ENCODE peak calls at places on chromosomes 5 and 9, in ten cellular contexts. H, R, U, F, C, N, K, I, Y and J are unnamed samples.
A peak's percentile ranks its signal among the peaks of the same experiment; 100 is the strongest.

GRCh38 chr5:111385970-111386831 is 126.1 kb downstream of the STARD4 start:
- DNase-seq in H (no peak), R (no peak), U (no peak), F (no peak), C (no peak), N (no peak), K (no peak), I (no peak), Y (no peak), J (no peak)

GRCh38 chr9:94533155-94533554 is 21.7 kb upstream of the PCAT7 start:
- DNase-seq in H (no peak), R (no peak), U (no peak), F (no peak), C (no peak), N (no peak), K (no peak), I (no peak), Y (no peak), J (no peak)

GRCh38 chr5:56649569-56649968 is 165.8 kb upstream of the MAP3K1 start:
- DNase-seq in H (no peak), R (peak; percentile 66), U (no peak), F (no peak), C (no peak), N (no peak), K (no peak), I (no peak), Y (no peak), J (no peak)

GRCh38 chr5:36298546-36298945 is 3.2 kb downstream of the RANBP3L start:
- DNase-seq in H (no peak), R (no peak), U (no peak), F (no peak), C (peak; percentile 64), N (no peak), K (no peak), I (no peak), Y (no peak), J (no peak)

GRCh38 chr5:138354926-138355378 is 2.5 kb downstream of the KDM3B start:
- DNase-seq in H (peak; percentile 59), R (peak; percentile 26), U (no peak), F (peak; percentile 73), C (peak; percentile 88), N (no peak), K (peak; percentile 74), I (peak; percentile 80), Y (peak; percentile 80), J (peak; percentile 53)

GRCh38 chr9:123470991-123471770 is 115.2 kb downstream of the CRB2 start:
- DNase-seq in H (no peak), R (no peak), U (no peak), F (no peak), C (no peak), N (no peak), K (no peak), I (no peak), Y (no peak), J (no peak)

GRCh38 chr5:54194326-54194725 is 116.0 kb downstream of the ARL15 start:
- DNase-seq in H (no peak), R (no peak), U (no peak), F (no peak), C (no peak), N (no peak), K (no peak), I (no peak), Y (no peak), J (no peak)

GRCh38 chr5:60598424-60598823 is 101.5 kb downstream of the DEPDC1B start:
- DNase-seq in H (no peak), R (no peak), U (no peak), F (no peak), C (no peak), N (no peak), K (peak; percentile 21), I (no peak), Y (no peak), J (no peak)

GRCh38 chr5:150503386-150503785 is 4.5 kb upstream of the NDST1 start:
- DNase-seq in H (no peak), R (no peak), U (no peak), F (no peak), C (no peak), N (no peak), K (no peak), I (no peak), Y (no peak), J (no peak)

GRCh38 chr9:116646661-116647514 is 40.2 kb upstream of the TRIM32 start:
- DNase-seq in H (peak; percentile 23), R (no peak), U (peak; percentile 44), F (peak; percentile 65), C (peak; percentile 58), N (no peak), K (peak; percentile 16), I (peak; percentile 42), Y (peak; percentile 17), J (no peak)

GRCh38 chr9:128323192-128323730 is 622 bp downstream of the COQ4 start:
- DNase-seq in H (no peak), R (no peak), U (no peak), F (no peak), C (peak; percentile 44), N (no peak), K (no peak), I (peak; percentile 31), Y (no peak), J (no peak)

GRCh38 chr5:32453916-32454315 is 9.4 kb upstream of the ZFR start:
- DNase-seq in H (no peak), R (no peak), U (no peak), F (no peak), C (no peak), N (no peak), K (no peak), I (no peak), Y (no peak), J (no peak)

GRCh38 chr5:10684303-10685086 is 76.5 kb downstream of the DAP start:
- DNase-seq in H (no peak), R (no peak), U (no peak), F (no peak), C (no peak), N (no peak), K (no peak), I (no peak), Y (peak; percentile 53), J (no peak)

GRCh38 chr5:10680876-10681481 is 80.1 kb downstream of the DAP start:
- DNase-seq in H (no peak), R (no peak), U (no peak), F (no peak), C (no peak), N (no peak), K (no peak), I (no peak), Y (no peak), J (no peak)

GRCh38 chr5:10682801-10683525 is 78.1 kb downstream of the DAP start:
- DNase-seq in H (no peak), R (no peak), U (no peak), F (no peak), C (no peak), N (no peak), K (no peak), I (no peak), Y (no peak), J (no peak)

GRCh38 chr5:10681605-10682428 is 79.2 kb downstream of the DAP start:
- DNase-seq in H (no peak), R (no peak), U (no peak), F (no peak), C (no peak), N (no peak), K (no peak), I (no peak), Y (no peak), J (no peak)

DNA sequence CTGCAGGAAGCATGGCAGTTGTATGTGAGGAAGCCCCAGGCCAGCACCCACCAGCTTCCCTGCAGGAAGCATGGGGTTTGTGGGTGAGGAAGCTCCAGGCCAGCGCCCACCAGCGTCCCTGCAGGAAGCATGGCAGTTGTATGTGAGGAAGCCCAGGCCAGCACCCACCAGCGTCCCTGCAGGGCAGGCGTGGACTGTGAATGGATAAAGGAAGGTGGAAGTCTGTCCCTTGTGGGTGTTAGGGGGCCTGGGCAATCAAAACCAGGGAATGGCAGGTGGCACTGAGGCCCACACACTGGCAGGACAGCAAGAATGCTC is 78.6 kb downstream of the DAP start:
- DNase-seq in H (no peak), R (no peak), U (no peak), F (no peak), C (no peak), N (no peak), K (no peak), I (no peak), Y (no peak), J (no peak)
- H3K36me3 ChIP-seq in H (peaks cover 18% of the 10 kb centered on the region), R (peaks cover 42% of the 10 kb centered on the region), U (peaks cover 52% of the 10 kb centered on the region), F (no peaks in the 10 kb centered on the region), C (peaks cover 16% of the 10 kb centered on the region), N (no peaks in the 10 kb centered on the region), K (no peaks in the 10 kb centered on the region), I (peaks cover 36% of the 10 kb centered on the region), Y (peaks cover 3% of the 10 kb centered on the region), J (no peaks in the 10 kb centered on the region)

GRCh38 chr5:161078793-161079192 is 226.8 kb upstream of the ATP10B start:
- DNase-seq in H (no peak), R (no peak), U (no peak), F (no peak), C (no peak), N (no peak), K (no peak), I (no peak), Y (no peak), J (no peak)
- H3K36me3 ChIP-seq in H (no peaks in the 10 kb centered on the region), R (no peaks in the 10 kb centered on the region), U (no peaks in the 10 kb centered on the region), F (no peaks in the 10 kb centered on the region), C (no peaks in the 10 kb centered on the region), N (no peaks in the 10 kb centered on the region), K (no peaks in the 10 kb centered on the region), I (no peaks in the 10 kb centered on the region), Y (no peaks in the 10 kb centered on the region), J (no peaks in the 10 kb centered on the region)

GRCh38 chr9:120500733-120501132 is 79.2 kb downstream of the CDK5RAP2 start:
- DNase-seq in H (no peak), R (no peak), U (no peak), F (no peak), C (no peak), N (no peak), K (no peak), I (no peak), Y (no peak), J (no peak)
- H3K36me3 ChIP-seq in H (peaks cover 7% of the 10 kb centered on the region), R (peaks cover 22% of the 10 kb centered on the region), U (peaks cover 26% of the 10 kb centered on the region), F (no peaks in the 10 kb centered on the region), C (no peaks in the 10 kb centered on the region), N (peaks cover under 1% of the 10 kb centered on the region), K (peaks cover 5% of the 10 kb centered on the region), I (no peaks in the 10 kb centered on the region), Y (no peaks in the 10 kb centered on the region), J (no peaks in the 10 kb centered on the region)

GRCh38 chr9:96464426-96464825 is 14.5 kb downstream of the HABP4 start:
- DNase-seq in H (no peak), R (no peak), U (no peak), F (no peak), C (no peak), N (no peak), K (no peak), I (no peak), Y (no peak), J (no peak)

GRCh38 chr9:96462538-96462937 is 12.6 kb downstream of the HABP4 start:
- DNase-seq in H (no peak), R (no peak), U (no peak), F (peak; percentile 46), C (no peak), N (no peak), K (no peak), I (no peak), Y (no peak), J (no peak)

DNA sequence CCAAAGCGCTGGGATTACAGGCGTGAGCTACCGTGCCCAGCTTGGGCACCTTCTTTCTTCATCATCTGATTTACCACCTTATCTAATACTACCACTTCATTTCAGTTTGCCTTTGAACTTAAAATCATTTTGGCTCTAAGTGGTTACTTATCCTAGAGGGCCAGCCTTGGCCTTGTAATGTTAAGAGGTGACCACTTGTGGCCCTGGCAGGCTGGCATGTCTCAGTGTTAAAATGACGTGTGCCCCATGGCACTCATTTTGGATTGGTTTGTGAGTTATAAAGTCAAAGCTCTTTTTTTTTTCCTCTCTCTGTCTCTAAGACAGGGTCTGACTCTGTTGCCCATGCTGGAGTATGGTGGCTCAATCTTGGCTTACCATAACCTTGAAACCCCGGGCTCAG is 17.8 kb downstream of the HABP4 start:
- DNase-seq in H (no peak), R (no peak), U (no peak), F (no peak), C (no peak), N (no peak), K (no peak), I (no peak), Y (no peak), J (no peak)
- H3K36me3 ChIP-seq in H (peaks cover 16% of the 10 kb centered on the region), R (peaks cover 78% of the 10 kb centered on the region), U (peaks cover 76% of the 10 kb centered on the region), F (no peaks in the 10 kb centered on the region), C (peaks cover 4% of the 10 kb centered on the region), N (peaks cover 43% of the 10 kb centered on the region), K (no peaks in the 10 kb centered on the region), I (peaks cover 16% of the 10 kb centered on the region), Y (peaks cover 6% of the 10 kb centered on the region), J (no peaks in the 10 kb centered on the region)